ENCODE peak calls at places on chromosomes 3 and 15, in seven cellular contexts. A is T-helper 1 cell, N is mammary epithelial cell, C is nephron progenitor cell, Y is GM10248, V is NCI-H1417, B is brain microvascular endothelial cell. Q is an unnamed sample.

GRCh38 chr3:46721009-46721408 is 3.3 kb upstream of the PRSS50 start:
- DNase-seq in A (no peak), N (no peak), C (no peak), Y (no peak), V (peak), B (no peak), Q (no peak)

GRCh38 chr3:43455233-43455632 is 166.6 kb downstream of the ANO10 start:
- DNase-seq in A (no peak), N (peak), C (no peak), Y (no peak), V (peak), B (peak), Q (peak)

GRCh38 chr15:63407612-63408011 is 26.0 kb upstream of the CA12 start:
- DNase-seq in A (no peak), N (no peak), C (no peak), Y (no peak), V (peak), B (no peak), Q (no peak)

GRCh38 chr3:37590328-37591079 is 271.2 kb upstream of the CTDSPL start:
- DNase-seq in A (no peak), N (no peak), C (no peak), Y (no peak), V (no peak), B (no peak), Q (peak)

GRCh38 chr15:64667736-64668161 is 107.6 kb downstream of the RBPMS2 start:
- DNase-seq in A (no peak), N (no peak), C (no peak), Y (no peak), V (no peak), B (peak), Q (no peak)

GRCh38 chr3:126129408-126129891 is 45.5 kb upstream of the SLC41A3 start:
- DNase-seq in A (no peak), N (peak), C (peak), Y (no peak), V (peak), B (no peak), Q (peak)

GRCh38 chr15:41690636-41691035 is 30.4 kb downstream of the MGA start:
- DNase-seq in A (peak), N (no peak), C (no peak), Y (no peak), V (no peak), B (no peak), Q (no peak)

GRCh38 chr3:108357042-108357441 is 60.7 kb downstream of the HHLA2 start:
- DNase-seq in A (no peak), N (no peak), C (no peak), Y (no peak), V (no peak), B (no peak), Q (no peak)

GRCh38 chr3:45273681-45274515 is 47.8 kb upstream of the TMEM158 start:
- DNase-seq in A (no peak), N (peak), C (no peak), Y (no peak), V (no peak), B (peak), Q (no peak)